ENCODE peak calls at places on chromosomes 2 and 18, in ten cellular contexts. S is NCI-H1105; I is fibroblast of the aortic adventitia; U is GM04504; N is AG09319; C is gastrocnemius medialis; L is stimulated activated effector memory CD8-positive, alpha-beta T cell treated with anti-CD3 and anti-CD28 coated beads, Interleukin-12 subunit alpha, Interleukin-12 subunit beta, amount 100 ng/mL, for 72 hours; J is brain microvascular endothelial cell; W is stromal cell of bone marrow; Z is T-helper 2 cell. T is an unnamed sample.

GRCh38 chr2:205139822-205140612 is 542.3 kb upstream of the NRP2 start:
- DNase-seq in Z (no peak), J (no peak), S (no peak), W (no peak), C (no peak), I (no peak), L (no peak), N (no peak), U (no peak), T (no peak)

GRCh38 chr2:152864601-152865000 is 146.2 kb downstream of the ARL6IP6 start:
- DNase-seq in L (no peak), U (no peak), I (no peak), W (no peak), Z (no peak), J (no peak), C (no peak), S (no peak), N (no peak), T (no peak)

GRCh38 chr18:49303376-49303775 is 157.1 kb downstream of the DYM start:
- DNase-seq in C (no peak), L (no peak), S (no peak), W (no peak), I (no peak), N (no peak), J (no peak), Z (no peak), U (no peak), T (no peak)

GRCh38 chr2:224309216-224309615 is 92.7 kb downstream of the FAM124B start:
- DNase-seq in W (peak), C (no peak), S (no peak), U (peak), L (no peak), Z (no peak), I (peak), N (no peak), J (peak), T (no peak)

GRCh38 chr18:22267697-22268096 is 98.3 kb downstream of the GATA6 start:
- DNase-seq in U (no peak), I (no peak), J (no peak), L (no peak), N (no peak), Z (no peak), C (peak), S (no peak), W (no peak), T (no peak)

GRCh38 chr18:57188851-57189565 is 42.1 kb downstream of the BOD1L2 start:
- DNase-seq in L (no peak), Z (no peak), C (no peak), S (no peak), I (no peak), J (no peak), U (no peak), W (no peak), N (no peak), T (no peak)

GRCh38 chr2:174122185-174122584 is 126.1 kb downstream of the OLA1 start:
- DNase-seq in Z (no peak), J (no peak), I (no peak), L (no peak), S (no peak), C (no peak), W (no peak), N (peak), U (no peak), T (no peak)

GRCh38 chr18:10166164-10166807 is 252.5 kb downstream of the VAPA start:
- DNase-seq in Z (no peak), L (no peak), N (no peak), J (no peak), U (no peak), C (no peak), I (no peak), W (no peak), S (no peak), T (no peak)

GRCh38 chr18:50870138-50870845 is 8.6 kb upstream of the ME2 start:
- DNase-seq in C (peak), I (peak), L (no peak), J (peak), U (no peak), Z (no peak), S (no peak), W (peak), N (no peak), T (no peak)

GRCh38 chr2:46674451-46674850 is 195.1 kb downstream of the TMEM247 start:
- DNase-seq in J (no peak), W (peak), I (peak), L (no peak), U (no peak), N (no peak), Z (no peak), S (no peak), C (no peak), T (no peak)

GRCh38 chr2:29627366-29627765 is 294.0 kb downstream of the ALK start:
- DNase-seq in C (no peak), S (no peak), N (peak), W (no peak), U (no peak), I (peak), J (peak), Z (no peak), L (no peak), T (peak)

GRCh38 chr18:77127769-77128671 is 4.6 kb downstream of the MBP start:
- DNase-seq in I (peak), U (peak), L (no peak), S (no peak), N (peak), J (peak), W (peak), C (peak), Z (no peak), T (peak)

GRCh38 chr18:42074704-42075103 is 119.7 kb downstream of the PIK3C3 start:
- DNase-seq in W (no peak), S (no peak), I (no peak), Z (no peak), C (no peak), L (no peak), J (no peak), N (no peak), U (no peak), T (no peak)

GRCh38 chr18:27778441-27778840 is 398.5 kb downstream of the CDH2 start:
- DNase-seq in J (peak), N (no peak), C (no peak), L (no peak), U (peak), S (no peak), I (peak), Z (no peak), W (no peak), T (no peak)

GRCh38 chr2:120367649-120368048 is 21.7 kb downstream of the INHBB start:
- DNase-seq in I (no peak), N (no peak), L (no peak), U (no peak), Z (no peak), J (no peak), S (no peak), W (no peak), C (no peak), T (no peak)

GRCh38 chr2:227939271-227940027 is 68.0 kb downstream of the DAW1 start:
- DNase-seq in U (peak), S (peak), I (peak), Z (no peak), N (no peak), C (no peak), L (no peak), W (no peak), J (peak), T (peak)

GRCh38 chr2:237391140-237391539 is 22.8 kb downstream of the COL6A3 start:
- DNase-seq in N (no peak), S (no peak), Z (no peak), I (no peak), W (no peak), L (no peak), C (no peak), J (no peak), U (no peak), T (no peak)

GRCh38 chr18:51801515-51801914 is 538.5 kb upstream of the DCC start:
- DNase-seq in S (no peak), U (no peak), Z (no peak), J (no peak), N (no peak), W (no peak), L (no peak), C (no peak), I (no peak), T (no peak)

GRCh38 chr2:186641807-186642321 is 52.0 kb upstream of the FAM171B start:
- DNase-seq in I (peak), W (peak), U (peak), C (peak), S (peak), J (peak), Z (no peak), L (no peak), N (peak), T (peak)

GRCh38 chr2:202311823-202312388 is 46.3 kb downstream of the NOP58 start:
- DNase-seq in L (no peak), U (no peak), W (no peak), N (no peak), J (no peak), C (no peak), S (no peak), Z (no peak), I (no peak), T (no peak)

GRCh38 chr2:130355578-130356431 is at the start of gene PTPN18:
- DNase-seq in S (peak), Z (peak), I (peak), C (peak), L (peak), N (peak), U (peak), J (peak), W (peak), T (peak)

GRCh38 chr2:84924173-84925106 is 19.0 kb downstream of the TMSB10 start:
- DNase-seq in J (peak), N (no peak), W (peak), U (no peak), I (peak), Z (no peak), L (no peak), C (no peak), S (no peak), T (no peak)

GRCh38 chr2:8580316-8581047 is 101.4 kb upstream of the ID2 start:
- DNase-seq in U (no peak), W (no peak), C (no peak), Z (no peak), S (no peak), N (no peak), J (no peak), I (no peak), L (no peak), T (no peak)

GRCh38 chr18:54774423-54774822 is 53.9 kb upstream of the RAB27B start:
- DNase-seq in S (no peak), W (no peak), C (no peak), J (no peak), U (peak), N (no peak), I (peak), Z (no peak), L (no peak), T (no peak)

GRCh38 chr2:9143264-9143815 is 63.3 kb upstream of the ASAP2 start:
- DNase-seq in S (no peak), U (no peak), J (no peak), I (no peak), L (no peak), C (no peak), W (no peak), Z (no peak), N (no peak), T (no peak)

GRCh38 chr18:8816805-8817204 is 111.4 kb downstream of the MTCL1 start:
- DNase-seq in U (no peak), J (peak), I (peak), N (no peak), W (no peak), C (no peak), S (no peak), Z (no peak), L (no peak), T (peak)

GRCh38 chr2:232624554-232624842 is 8.9 kb upstream of the EFHD1 start:
- DNase-seq in N (no peak), J (no peak), U (no peak), Z (no peak), L (no peak), S (no peak), W (no peak), C (no peak), I (no peak), T (no peak)

GRCh38 chr2:120867290-120868231 is 131.9 kb downstream of the GLI2 start:
- DNase-seq in N (peak), W (peak), J (peak), S (no peak), Z (no peak), U (no peak), I (peak), C (peak), L (no peak), T (peak)

GRCh38 chr18:42190643-42191042 is 235.6 kb downstream of the PIK3C3 start:
- DNase-seq in Z (no peak), I (no peak), J (no peak), L (no peak), N (no peak), W (no peak), C (no peak), U (no peak), S (no peak), T (no peak)

T was measured in AG08396.